ENCODE peak calls at places on chromosome 1, in six cellular contexts. One of them, this sample, is unnamed.

GRCh38 chr1:26082020-26082350 is 14.6 kb upstream of the TRIM63 start:
- DNase-seq in upper lobe of right lung: no peak
- DNase-seq in uterus: no peak
- DNase-seq in effector CD4-positive, alpha-beta T cell: no peak
- DNase-seq in nephron progenitor cell: no peak
- DNase-seq in heart right ventricle: no peak
- DNase-seq in this sample: no peak

GRCh38 chr1:147719711-147720225 is 40.6 kb downstream of the GJA5 start:
- DNase-seq in upper lobe of right lung: no peak
- DNase-seq in heart right ventricle: no peak
- DNase-seq in effector CD4-positive, alpha-beta T cell: no peak
- DNase-seq in nephron progenitor cell: no peak
- DNase-seq in uterus: no peak
- DNase-seq in this sample: no peak

GRCh38 chr1:63922848-63923247 is 149.0 kb downstream of the ROR1 start:
- DNase-seq in uterus: no peak
- DNase-seq in upper lobe of right lung: no peak
- DNase-seq in heart right ventricle: peak
- DNase-seq in nephron progenitor cell: no peak
- DNase-seq in effector CD4-positive, alpha-beta T cell: no peak
- DNase-seq in this sample: no peak

GRCh38 chr1:18938707-18939070 is 17.8 kb downstream of the IFFO2 start:
- DNase-seq in uterus: no peak
- DNase-seq in effector CD4-positive, alpha-beta T cell: no peak
- DNase-seq in upper lobe of right lung: no peak
- DNase-seq in nephron progenitor cell: no peak
- DNase-seq in heart right ventricle: no peak
- DNase-seq in this sample: no peak

GRCh38 chr1:5223266-5223665 is 568.9 kb downstream of the AJAP1 start:
- DNase-seq in nephron progenitor cell: no peak
- DNase-seq in heart right ventricle: no peak
- DNase-seq in upper lobe of right lung: no peak
- DNase-seq in effector CD4-positive, alpha-beta T cell: no peak
- DNase-seq in uterus: no peak
- DNase-seq in this sample: no peak

GRCh38 chr1:110466646-110467280 is 15.8 kb downstream of the PROK1 start:
- DNase-seq in heart right ventricle: no peak
- DNase-seq in upper lobe of right lung: no peak
- DNase-seq in uterus: no peak
- DNase-seq in effector CD4-positive, alpha-beta T cell: no peak
- DNase-seq in nephron progenitor cell: no peak
- DNase-seq in this sample: no peak

GRCh38 chr1:56908619-56909340 is 54.2 kb downstream of the C8A start:
- DNase-seq in upper lobe of right lung: no peak
- DNase-seq in nephron progenitor cell: no peak
- DNase-seq in effector CD4-positive, alpha-beta T cell: no peak
- DNase-seq in uterus: no peak
- DNase-seq in heart right ventricle: no peak
- DNase-seq in this sample: no peak

GRCh38 chr1:179164494-179164893 is 65.0 kb downstream of the ABL2 start:
- DNase-seq in nephron progenitor cell: no peak
- DNase-seq in uterus: no peak
- DNase-seq in upper lobe of right lung: no peak
- DNase-seq in effector CD4-positive, alpha-beta T cell: no peak
- DNase-seq in heart right ventricle: no peak
- DNase-seq in this sample: no peak

GRCh38 chr1:31944205-31945089 is 6.3 kb upstream of the PTP4A2 start:
- DNase-seq in upper lobe of right lung: peak
- DNase-seq in heart right ventricle: peak
- DNase-seq in uterus: peak
- DNase-seq in effector CD4-positive, alpha-beta T cell: peak
- DNase-seq in nephron progenitor cell: peak
- DNase-seq in this sample: peak

GRCh38 chr1:116693759-116694482 is 26.4 kb upstream of the IGSF3 start:
- DNase-seq in nephron progenitor cell: no peak
- DNase-seq in effector CD4-positive, alpha-beta T cell: no peak
- DNase-seq in uterus: no peak
- DNase-seq in upper lobe of right lung: no peak
- DNase-seq in heart right ventricle: no peak
- DNase-seq in this sample: no peak

This sample was measured in T-helper 2 cell.